ENCODE peak calls at places on chromosomes 13 and 19, in eight cellular contexts. F is transverse colon, U is astrocyte of the spinal cord, P is HFFc6, G is HepG2, X is endothelial cell, L is AG09309, S is lower lobe of right lung. V is an unnamed sample.

GRCh38 chr19:10835089-10835753 is 791 bp downstream of the TMED1 start:
- DNase-seq in G (no peak), S (no peak), L (no peak), X (no peak), U (no peak), P (no peak), F (no peak), V (no peak)

GRCh38 chr19:52896431-52897148 is 845 bp downstream of the ZNF320 start:
- DNase-seq in G (no peak), S (peak), X (peak), U (peak), F (peak), P (no peak), L (no peak), V (no peak)

GRCh38 chr19:35549174-35549788 is 3.9 kb downstream of the TMEM147 start:
- DNase-seq in U (peak), S (no peak), L (peak), P (peak), G (peak), X (peak), F (peak), V (peak)

GRCh38 chr13:95019886-95020285 is 281.4 kb downstream of the ABCC4 start:
- DNase-seq in U (no peak), G (no peak), P (no peak), L (no peak), X (no peak), S (no peak), F (no peak), V (no peak)

GRCh38 chr19:33302974-33303790 is 848 bp upstream of the CEBPA start:
- DNase-seq in L (no peak), U (peak), P (no peak), X (peak), S (peak), G (no peak), F (peak), V (peak)

GRCh38 chr19:33520844-33521479 is 629 bp downstream of the PEPD start:
- DNase-seq in S (no peak), F (peak), X (no peak), U (no peak), P (no peak), G (peak), L (no peak), V (no peak)

GRCh38 chr13:99316657-99317244 is 9.6 kb upstream of the GPR183 start:
- DNase-seq in F (no peak), U (peak), X (no peak), S (peak), G (no peak), P (no peak), L (no peak), V (no peak)

GRCh38 chr19:34733266-34733825 is 697 bp upstream of the ZNF181 start:
- DNase-seq in F (no peak), U (no peak), S (peak), P (no peak), G (peak), X (peak), L (no peak), V (peak)

GRCh38 chr13:60572003-60572792 is 175.2 kb downstream of the TDRD3 start:
- DNase-seq in P (peak), F (no peak), U (peak), G (peak), L (peak), S (no peak), X (no peak), V (no peak)

GRCh38 chr19:40521276-40521675 is 54.5 kb downstream of the SPTBN4 start:
- DNase-seq in X (no peak), F (no peak), U (peak), G (peak), P (peak), S (no peak), L (peak), V (no peak)

GRCh38 chr13:43230989-43231388 is 207.6 kb downstream of the DNAJC15 start:
- DNase-seq in X (no peak), U (no peak), L (no peak), S (no peak), P (no peak), F (no peak), G (no peak), V (no peak)

GRCh38 chr19:53808710-53809125 is 15.4 kb downstream of the NLRP12 start:
- DNase-seq in P (peak), U (peak), X (peak), S (no peak), F (no peak), L (no peak), G (peak), V (no peak)

GRCh38 chr13:46698910-46699460 is 98.0 kb downstream of the ESD start:
- DNase-seq in P (no peak), X (no peak), G (no peak), F (no peak), S (no peak), U (no peak), L (no peak), V (no peak)

GRCh38 chr19:47253467-47253881 is 2.9 kb upstream of the CCDC9 start:
- DNase-seq in P (peak), L (no peak), U (peak), S (no peak), X (no peak), G (peak), F (no peak), V (no peak)

GRCh38 chr19:49468746-49469447 is 5.1 kb upstream of the FLT3LG start:
- DNase-seq in L (no peak), X (no peak), G (no peak), F (peak), S (no peak), P (no peak), U (peak), V (no peak)

GRCh38 chr19:48419158-48419920 is 25.9 kb downstream of the GRIN2D start:
- DNase-seq in G (no peak), F (peak), S (no peak), P (no peak), X (peak), L (no peak), U (peak), V (no peak)

GRCh38 chr19:38989066-38989605 is 13.6 kb upstream of the FBXO17 start:
- DNase-seq in X (peak), L (no peak), F (no peak), P (no peak), U (peak), S (no peak), G (no peak), V (no peak)

GRCh38 chr13:76014618-76015315 is 378.6 kb downstream of the LMO7 start:
- DNase-seq in S (no peak), X (no peak), F (no peak), L (no peak), P (no peak), U (peak), G (no peak), V (no peak)

GRCh38 chr19:6773323-6773931 is 919 bp downstream of the VAV1 start:
- DNase-seq in U (no peak), S (peak), F (peak), P (no peak), G (no peak), X (no peak), L (no peak), V (no peak)

GRCh38 chr13:77349365-77349764 is 22.5 kb upstream of the MYCBP2 start:
- DNase-seq in X (no peak), G (no peak), S (no peak), U (no peak), P (no peak), L (no peak), F (no peak), V (no peak)

GRCh38 chr19:30498707-30499106 is 126.5 kb downstream of the ZNF536 start:
- DNase-seq in P (no peak), L (no peak), U (no peak), G (no peak), X (peak), F (no peak), S (no peak), V (no peak)

GRCh38 chr19:10001899-10002298 is 8.4 kb downstream of the COL5A3 start:
- DNase-seq in U (no peak), S (no peak), P (no peak), L (no peak), G (peak), F (peak), X (peak), V (no peak)

GRCh38 chr19:30362156-30362754 is 9.9 kb upstream of the ZNF536 start:
- DNase-seq in L (no peak), S (no peak), G (no peak), U (no peak), F (no peak), X (no peak), P (no peak), V (no peak)

GRCh38 chr13:110440946-110441731 is 120.4 kb downstream of the RAB20 start:
- DNase-seq in P (no peak), X (no peak), F (peak), L (no peak), U (no peak), G (no peak), S (no peak), V (no peak)

GRCh38 chr19:7007859-7008258 is 13.4 kb downstream of the MBD3L2B start:
- DNase-seq in F (no peak), S (no peak), L (no peak), G (no peak), P (no peak), U (no peak), X (no peak), V (no peak)

GRCh38 chr19:15107056-15108010 is at the start of gene SYDE1:
- DNase-seq in G (peak), F (no peak), X (peak), U (peak), L (no peak), S (no peak), P (no peak), V (no peak)

GRCh38 chr13:92175330-92175729 is 776.9 kb downstream of the GPC5 start:
- DNase-seq in G (peak), S (no peak), F (no peak), P (no peak), X (peak), L (no peak), U (peak), V (no peak)

GRCh38 chr13:66635526-66635925 is 594.6 kb downstream of the PCDH9 start:
- DNase-seq in S (no peak), X (no peak), G (no peak), P (peak), U (peak), L (peak), F (no peak), V (no peak)

GRCh38 chr13:66656050-66656449 is 574.1 kb downstream of the PCDH9 start:
- DNase-seq in X (no peak), S (no peak), P (no peak), L (no peak), F (no peak), G (no peak), U (no peak), V (no peak)

GRCh38 chr13:23378009-23378632 is 55.4 kb downstream of the SACS start:
- DNase-seq in P (peak), X (no peak), L (peak), U (peak), S (no peak), G (no peak), F (peak), V (no peak)

GRCh38 chr13:95420501-95420900 is 119.2 kb upstream of the ABCC4 start:
- DNase-seq in F (no peak), L (no peak), G (no peak), P (no peak), S (no peak), X (peak), U (no peak), V (no peak)

GRCh38 chr19:1992759-1993260 is 22.7 kb downstream of the BTBD2 start:
- DNase-seq in G (no peak), P (no peak), F (peak), L (no peak), X (no peak), S (peak), U (no peak), V (no peak)

GRCh38 chr13:110265341-110265681 is 41.6 kb downstream of the COL4A1 start:
- DNase-seq in S (no peak), X (peak), L (no peak), U (no peak), F (no peak), G (no peak), P (no peak), V (no peak)

GRCh38 chr19:4722671-4723464 is 774 bp downstream of the DPP9 start:
- DNase-seq in G (no peak), S (peak), P (no peak), X (no peak), U (peak), L (peak), F (no peak), V (no peak)

GRCh38 chr13:96273196-96273595 is 183.3 kb downstream of the HS6ST3 start:
- DNase-seq in G (no peak), L (no peak), X (no peak), F (no peak), P (no peak), U (no peak), S (no peak), V (no peak)

GRCh38 chr19:38340927-38341326 is 5.3 kb downstream of the CATSPERG start:
- DNase-seq in X (no peak), L (no peak), F (no peak), U (no peak), P (no peak), G (no peak), S (no peak), V (no peak)

GRCh38 chr19:13215572-13216380 is 65.6 kb downstream of the IER2 start:
- DNase-seq in S (no peak), L (no peak), X (no peak), U (peak), F (no peak), P (no peak), G (peak), V (no peak)

DNA sequence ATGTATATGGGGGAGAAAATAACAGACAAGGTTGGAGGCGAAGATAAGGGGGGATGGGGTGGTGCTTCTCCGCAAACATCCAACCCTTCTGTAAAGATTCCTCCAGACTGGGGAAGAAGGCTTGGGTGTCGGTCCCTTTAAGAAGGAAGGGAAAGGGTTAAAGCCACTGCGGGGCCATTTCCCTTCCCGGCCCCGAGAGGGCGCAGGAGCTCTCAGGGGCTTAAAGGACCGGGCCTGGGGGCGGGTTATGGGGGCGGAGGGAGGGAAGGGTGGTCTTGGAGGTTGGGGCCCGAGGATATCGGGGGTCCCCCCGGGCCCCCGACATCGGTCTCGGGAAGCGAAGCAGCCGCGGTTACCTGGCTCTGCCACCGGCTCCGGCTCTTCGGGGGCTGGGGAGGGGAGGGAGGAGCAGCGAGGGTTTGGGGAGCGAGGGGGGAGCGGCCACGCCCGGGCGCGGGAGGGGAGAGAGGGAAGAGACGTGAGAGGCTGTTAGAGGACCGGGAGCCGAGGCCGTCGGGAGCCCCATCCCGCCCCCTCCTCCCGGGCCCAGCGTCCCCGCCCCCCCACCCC is 2.8 kb downstream of the TNNT1 start:
- DNase-seq in F (no peak), P (no peak), X (no peak), L (no peak), S (no peak), U (no peak), G (no peak), V (no peak)
- TF ChIP-seq CTCF in F (peak), P (peak), X (peak), L (peak), S (no peak), U (peak), G (peak), V (peak)

GRCh38 chr19:44573647-44574046 is 39.7 kb upstream of the IGSF23 start:
- DNase-seq in S (no peak), G (no peak), U (no peak), P (no peak), X (no peak), F (no peak), L (no peak), V (no peak)

GRCh38 chr19:44570603-44570983 is 41.1 kb upstream of the CEACAM20 start:
- DNase-seq in S (no peak), P (no peak), F (no peak), U (no peak), L (no peak), G (no peak), X (no peak), V (no peak)

GRCh38 chr19:44570984-44571684 is 41.7 kb upstream of the CEACAM20 start:
- DNase-seq in X (peak), P (peak), F (peak), G (peak), S (no peak), L (peak), U (peak), V (peak)

GRCh38 chr19:44573183-44573582 is 40.2 kb upstream of the IGSF23 start:
- DNase-seq in F (no peak), G (no peak), X (no peak), S (no peak), P (no peak), L (no peak), U (no peak), V (no peak)

GRCh38 chr19:44571830-44572661 is 41.3 kb upstream of the IGSF23 start:
- DNase-seq in U (no peak), S (no peak), X (no peak), L (no peak), F (no peak), G (no peak), P (no peak), V (no peak)
- TF ChIP-seq CTCF in U (no peak), S (no peak), X (no peak), L (no peak), F (no peak), G (no peak), P (no peak), V (no peak)

GRCh38 chr19:12145348-12145747 is 5.2 kb upstream of the ZNF20 start:
- DNase-seq in S (no peak), F (no peak), P (no peak), L (no peak), U (no peak), X (no peak), G (no peak), V (no peak)
- TF ChIP-seq CTCF in S (no peak), F (no peak), P (no peak), L (no peak), U (no peak), X (no peak), G (no peak), V (no peak)

DNA sequence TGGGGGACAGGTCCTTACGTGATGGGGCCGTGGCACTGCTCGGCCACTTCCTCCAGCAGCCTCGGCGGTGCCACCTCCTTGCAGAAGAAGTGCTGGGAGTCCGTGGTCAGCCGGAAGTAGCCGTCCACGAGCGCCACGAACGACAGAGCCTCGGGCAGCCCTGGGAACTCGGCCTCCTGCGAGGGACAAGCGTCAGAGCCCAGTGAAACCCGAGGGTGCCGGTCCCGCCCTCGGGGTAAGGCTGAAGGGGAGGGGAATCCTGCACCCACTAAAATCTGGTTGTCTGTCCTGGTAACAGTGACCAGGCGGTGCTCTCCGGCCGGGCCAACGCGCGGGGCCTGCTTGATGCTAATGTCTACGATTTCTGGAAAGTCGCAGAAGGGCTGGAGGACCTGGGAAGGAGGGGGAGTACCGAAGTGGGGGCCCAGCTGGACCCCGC is 6.4 kb downstream of the JAK3 start:
- DNase-seq in L (no peak), X (no peak), U (no peak), G (no peak), S (no peak), F (no peak), P (no peak), V (no peak)
- TF ChIP-seq CTCF in L (no peak), X (no peak), U (no peak), G (no peak), S (no peak), F (no peak), P (no peak), V (no peak)

GRCh38 chr19:55676384-55676783 is 1.4 kb downstream of the EPN1 start:
- DNase-seq in G (no peak), U (no peak), S (no peak), F (no peak), X (no peak), L (no peak), P (peak), V (no peak)
- TF ChIP-seq CTCF in G (no peak), U (no peak), S (no peak), F (no peak), X (no peak), L (no peak), P (peak), V (no peak)

GRCh38 chr13:51923983-51924539 is 62.3 kb downstream of the CCDC70 start:
- DNase-seq in P (no peak), S (no peak), G (peak), F (no peak), U (no peak), L (no peak), X (peak), V (no peak)
- TF ChIP-seq CTCF in P (peak), S (no peak), G (peak), F (peak), U (peak), L (peak), X (peak), V (peak)

V was measured in progenitor cell of endocrine pancreas.